ENCODE peak calls at places on chromosomes 4 and X, in five cellular contexts. B is AG09309, E is PC-3, K is fibroblast of mammary gland, A is cardiac muscle cell. R is an unnamed sample.

GRCh38 chrX:39827959-39828358 is 269.8 kb downstream of the BCOR start:
- DNase-seq in E (no peak), A (no peak), K (no peak), B (no peak), R (no peak)

GRCh38 chrX:40377684-40378083 is 203.1 kb upstream of the ATP6AP2 start:
- DNase-seq in B (no peak), E (no peak), A (no peak), K (no peak), R (no peak)

GRCh38 chrX:42754582-42754981 is 23.4 kb downstream of the PPP1R2C start:
- DNase-seq in A (no peak), K (no peak), E (no peak), B (no peak), R (no peak)

GRCh38 chr4:147994076-147994475 is 262.2 kb downstream of the ARHGAP10 start:
- DNase-seq in A (peak; percentile 83), K (no peak), E (no peak), B (no peak), R (no peak)

GRCh38 chr4:83285022-83285387 is 407 bp upstream of the COQ2 start:
- DNase-seq in K (peak; percentile 73), B (no peak), E (peak; percentile 8), A (peak; percentile 73), R (peak; percentile 3)

GRCh38 chr4:60724623-60725022 is 475.5 kb upstream of the ADGRL3 start:
- DNase-seq in A (peak; percentile 88), B (peak; percentile 70), E (peak; percentile 92), K (peak; percentile 61), R (peak; percentile 27)

GRCh38 chrX:40772290-40772689 is 36.9 kb upstream of the MED14 start:
- DNase-seq in A (no peak), B (peak; percentile 24), E (peak; percentile 89), K (peak; percentile 88), R (peak; percentile 62)

GRCh38 chr4:187942968-187943367 is 52.6 kb upstream of the ZFP42 start:
- DNase-seq in B (no peak), A (no peak), K (no peak), E (no peak), R (no peak)

GRCh38 chr4:138948918-138949317 is 66.7 kb upstream of the NOCT start:
- DNase-seq in A (no peak), E (peak; percentile 49), B (no peak), K (no peak), R (no peak)

GRCh38 chrX:104854188-104854587 is 288.2 kb downstream of the IL1RAPL2 start:
- DNase-seq in B (no peak), E (peak; percentile 77), A (no peak), K (peak; percentile 70), R (no peak)

GRCh38 chr4:38948551-38948950 is 80.9 kb downstream of the FAM114A1 start:
- DNase-seq in K (peak; percentile 95), E (peak; percentile 77), A (peak; percentile 94), B (peak; percentile 83), R (peak; percentile 83)

GRCh38 chr4:32858971-32859370 is 2138.8 kb downstream of the PCDH7 start:
- DNase-seq in A (peak; percentile 61), K (peak; percentile 94), E (peak; percentile 83), B (peak; percentile 10), R (no peak)

GRCh38 chrX:38929966-38930421 is 128.7 kb downstream of the MID1IP1 start:
- DNase-seq in K (peak; percentile 91), A (no peak), E (peak; percentile 53), B (peak; percentile 42), R (peak; percentile 70)

GRCh38 chr4:31458813-31459212 is 738.6 kb downstream of the PCDH7 start:
- DNase-seq in K (peak; percentile 86), E (no peak), A (peak; percentile 1), B (peak; percentile 1), R (no peak)

GRCh38 chr4:25694466-25694865 is 38.8 kb downstream of the SLC34A2 start:
- DNase-seq in E (no peak), A (peak; percentile 56), K (peak; percentile 10), B (no peak), R (peak; percentile 5)

GRCh38 chrX:100995469-100995868 is 26.0 kb downstream of the ARL13A start:
- DNase-seq in B (peak; percentile 68), E (peak; percentile 41), A (peak; percentile 44), K (peak; percentile 92), R (peak; percentile 71)

GRCh38 chrX:85024562-85024961 is 20.9 kb downstream of the APOOL start:
- DNase-seq in B (no peak), E (no peak), K (no peak), A (no peak), R (no peak)

GRCh38 chr4:137467537-137467936 is 64.8 kb downstream of the PCDH18 start:
- DNase-seq in A (no peak), K (no peak), B (no peak), E (no peak), R (no peak)

GRCh38 chrX:76279007-76279406 is 106.1 kb downstream of the PBDC1 start:
- DNase-seq in E (peak; percentile 67), B (peak; percentile 5), K (peak; percentile 57), A (peak; percentile 58), R (peak; percentile 7)

DNA sequence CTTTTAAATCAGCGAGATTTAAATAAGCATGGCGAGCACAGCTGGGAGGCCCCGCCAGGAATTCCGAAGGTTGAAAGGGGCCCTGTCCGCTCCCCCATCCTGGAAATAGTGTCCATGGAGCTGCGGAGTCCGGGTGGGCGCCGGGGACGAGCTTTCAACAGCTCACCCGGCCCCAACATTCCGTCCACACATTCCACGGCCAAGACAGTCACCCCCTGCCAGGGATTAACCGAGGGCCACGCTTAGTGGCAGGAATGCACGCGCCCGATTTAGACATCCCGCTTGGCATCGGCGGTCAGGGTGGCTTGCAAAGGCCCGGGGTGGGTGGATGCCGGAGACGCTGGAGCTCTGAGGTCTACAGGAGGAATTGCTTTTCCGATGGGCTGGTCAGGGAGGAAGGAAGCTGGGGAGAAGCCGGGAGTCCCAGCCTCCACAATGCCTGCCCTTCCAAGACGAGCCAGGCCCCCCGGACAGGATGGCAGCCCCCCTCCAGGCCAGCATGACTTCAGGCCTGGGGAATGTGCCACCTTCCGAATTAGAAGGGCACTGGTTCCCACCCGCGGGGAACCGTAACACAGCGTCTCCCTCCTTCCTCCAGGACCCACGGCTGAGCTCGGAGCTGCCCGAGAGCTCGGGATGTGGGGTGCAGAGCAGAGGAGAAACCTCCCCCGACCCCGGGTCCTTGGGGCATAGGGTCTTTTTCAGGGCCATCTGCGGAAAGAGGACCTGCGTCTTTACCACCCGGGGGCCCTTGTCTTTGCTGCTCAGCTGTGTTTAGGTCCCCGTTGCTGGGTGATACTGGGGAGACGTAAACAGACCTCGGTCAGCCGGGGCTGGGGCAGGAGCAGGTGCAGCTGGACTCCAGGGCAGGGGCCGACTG is 26.9 kb upstream of the PPP2R3B start:
- DNase-seq in K (no peak), B (no peak), E (no peak), A (peak; percentile 37), R (no peak)
- H3K4me3 ChIP-seq in K (no peak overlapping the region), B (no peak overlapping the region), E (no peak overlapping the region), A (no peak overlapping the region), R (no peak overlapping the region)

GRCh38 chrX:55041514-55041913 is 10.7 kb upstream of the ALAS2 start:
- DNase-seq in E (no peak), A (no peak), B (no peak), K (no peak), R (no peak)
- H3K4me3 ChIP-seq in E (no peak overlapping the region), A (no peak overlapping the region), B (no peak overlapping the region), K (no peak overlapping the region), R (no peak overlapping the region)

GRCh38 chrX:1507511-1508463 is 29.2 kb downstream of the P2RY8 start:
- DNase-seq in E (no peak), A (no peak), K (no peak), B (no peak), R (no peak)

GRCh38 chrX:1502241-1502640 is 34.7 kb downstream of the P2RY8 start:
- DNase-seq in A (no peak), B (no peak), K (no peak), E (no peak), R (no peak)

GRCh38 chrX:1506916-1507315 is 30.1 kb downstream of the P2RY8 start:
- DNase-seq in E (no peak), K (no peak), B (no peak), A (no peak), R (no peak)

GRCh38 chrX:1500701-1501624 is 36.0 kb downstream of the P2RY8 start:
- DNase-seq in A (no peak), E (no peak), B (no peak), K (no peak), R (no peak)

GRCh38 chrX:1502853-1503252 is 34.1 kb downstream of the P2RY8 start:
- DNase-seq in K (no peak), B (no peak), A (no peak), E (no peak), R (no peak)
- H3K4me3 ChIP-seq in K (no peak overlapping the region), B (no peak overlapping the region), A (no peak overlapping the region), E (no peak overlapping the region), R (no peak overlapping the region)

GRCh38 chr4:11428701-11429571 is at the start of gene HS3ST1:
- DNase-seq in K (peak; percentile 26), E (peak; percentile 86), A (peak; percentile 84), B (no peak), R (peak; percentile 76)
- H3K4me3 ChIP-seq in K (peak within 1 kb of the TSS; percentile 15), E (peak within 1 kb of the TSS; percentile 90), A (peak within 1 kb of the TSS; percentile 46), B (no peak within 1 kb of the TSS), R (peak within 1 kb of the TSS; percentile 58)

GRCh38 chr4:6529021-6529420 is 46.0 kb upstream of the MAN2B2 start:
- DNase-seq in K (no peak), A (no peak), E (no peak), B (no peak), R (no peak)
- H3K4me3 ChIP-seq in K (no peak overlapping the region), A (no peak overlapping the region), E (no peak overlapping the region), B (no peak overlapping the region), R (no peak overlapping the region)